ENCODE peak calls at places on chromosomes 13 and 19, in six cellular contexts. V is pancreas; W is fibroblast of pulmonary artery; T is cardiac muscle cell; Z is CD4-positive, CD25-positive, alpha-beta regulatory T cell; I is H1. B is an unnamed sample.

GRCh38 chr13:113209880-113210421 is 538 bp downstream of the CUL4A start:
- DNase-seq in Z (peak), I (peak), T (peak), V (peak), W (peak), B (peak)

GRCh38 chr13:48398450-48399095 is 14.3 kb downstream of the LPAR6 start:
- DNase-seq in I (no peak), V (no peak), W (peak), T (no peak), Z (no peak), B (no peak)

GRCh38 chr19:1469936-1470863 is 8.8 kb downstream of the C19orf25 start:
- DNase-seq in T (no peak), I (peak), V (no peak), Z (peak), W (no peak), B (peak)

GRCh38 chr19:48513289-48514122 is 1.9 kb upstream of the LMTK3 start:
- DNase-seq in Z (peak), T (peak), I (peak), V (peak), W (peak), B (peak)

GRCh38 chr13:74133657-74134201 is 475 bp downstream of the KLF12 start:
- DNase-seq in T (peak), I (peak), W (peak), V (peak), Z (peak), B (peak)

GRCh38 chr19:40139533-40140287 is 49.0 kb upstream of the ZNF780A start:
- DNase-seq in V (no peak), I (peak), W (peak), Z (peak), T (peak), B (peak)

GRCh38 chr13:99737456-99737855 is 234.1 kb downstream of the ZIC5 start:
- DNase-seq in T (no peak), W (no peak), I (peak), Z (no peak), V (no peak), B (no peak)

GRCh38 chr19:11479470-11480080 is 1.3 kb downstream of the ELAVL3 start:
- DNase-seq in V (peak), I (peak), Z (no peak), W (no peak), T (peak), B (peak)

GRCh38 chr13:28488376-28489005 is 6.4 kb downstream of the FLT1 start:
- DNase-seq in W (no peak), V (no peak), T (no peak), I (no peak), Z (no peak), B (no peak)

GRCh38 chr13:63092461-63092860 is 1676.8 kb upstream of the PCDH20 start:
- DNase-seq in W (no peak), Z (no peak), I (no peak), V (no peak), T (no peak), B (no peak)

GRCh38 chr13:90594694-90595093 is 752.8 kb upstream of the MIR17HG start:
- DNase-seq in I (no peak), W (peak), Z (no peak), T (peak), V (no peak), B (no peak)

GRCh38 chr13:99414048-99414995 is 87.0 kb upstream of the TM9SF2 start:
- DNase-seq in T (no peak), Z (no peak), I (no peak), V (no peak), W (no peak), B (no peak)

GRCh38 chr19:19606021-19606420 is 12.5 kb downstream of the PBX4 start:
- DNase-seq in I (no peak), Z (peak), V (no peak), W (no peak), T (no peak), B (no peak)

GRCh38 chr13:76937416-76937815 is 10.9 kb upstream of the ACOD1 start:
- DNase-seq in I (no peak), V (no peak), T (peak), Z (no peak), W (peak), B (no peak)

GRCh38 chr19:27674701-27675100 is 1538.2 kb downstream of the UQCRFS1 start:
- DNase-seq in T (no peak), I (no peak), V (no peak), W (no peak), Z (no peak), B (no peak)

GRCh38 chr19:8569066-8569761 is 8.0 kb downstream of the MYO1F start:
- DNase-seq in I (no peak), V (no peak), W (peak), T (peak), Z (peak), B (no peak)

GRCh38 chr19:14030997-14031718 is 404 bp upstream of the IL27RA start:
- DNase-seq in W (no peak), T (no peak), I (no peak), V (no peak), Z (no peak), B (no peak)

GRCh38 chr19:58538257-58539168 is 5.4 kb upstream of the TRIM28 start:
- DNase-seq in V (peak), Z (peak), W (peak), I (peak), T (peak), B (peak)
- H3K4me3 ChIP-seq in V (no peak), Z (no peak), W (peak), I (peak), T (peak), B (peak)

GRCh38 chr19:5958851-5959122 is 19.2 kb downstream of the RANBP3 start:
- DNase-seq in I (no peak), W (no peak), T (no peak), Z (no peak), V (no peak), B (no peak)

GRCh38 chr19:5960005-5961001 is 17.6 kb downstream of the RANBP3 start:
- DNase-seq in W (no peak), T (no peak), Z (no peak), V (peak), I (no peak), B (no peak)

GRCh38 chr19:5958074-5958850 is 19.7 kb downstream of the RANBP3 start:
- DNase-seq in Z (no peak), V (no peak), W (no peak), I (no peak), T (no peak), B (no peak)

GRCh38 chr19:5957132-5957531 is 20.8 kb downstream of the RANBP3 start:
- DNase-seq in Z (no peak), W (no peak), T (no peak), I (no peak), V (no peak), B (no peak)

GRCh38 chr19:5959260-5960004 is 18.5 kb downstream of the RANBP3 start:
- DNase-seq in V (no peak), Z (no peak), T (no peak), W (no peak), I (no peak), B (no peak)
- H3K4me3 ChIP-seq in V (no peak), Z (no peak), T (no peak), W (no peak), I (no peak), B (no peak)

GRCh38 chr19:10009269-10009665 is 1.0 kb downstream of the COL5A3 start:
- DNase-seq in Z (no peak), I (peak), W (peak), V (peak), T (peak), B (peak)

GRCh38 chr19:10010939-10011338 is 635 bp upstream of the COL5A3 start:
- DNase-seq in Z (no peak), V (no peak), T (no peak), I (no peak), W (no peak), B (no peak)

GRCh38 chr19:10011974-10012373 is 1.3 kb upstream of the RDH8 start:
- DNase-seq in W (no peak), V (no peak), Z (no peak), I (no peak), T (no peak), B (no peak)

GRCh38 chr19:10009714-10010224 is 535 bp downstream of the COL5A3 start:
- DNase-seq in W (peak), I (no peak), V (no peak), T (no peak), Z (no peak), B (no peak)

GRCh38 chr19:10010247-10010691 is at the start of gene COL5A3:
- DNase-seq in V (peak), W (peak), Z (no peak), T (peak), I (peak), B (peak)
- H3K4me3 ChIP-seq in V (no peak), W (peak), Z (no peak), T (no peak), I (peak), B (peak)

GRCh38 chr19:46862504-46862835 is 1.7 kb downstream of the ARHGAP35 start:
- DNase-seq in Z (peak), T (no peak), I (no peak), W (no peak), V (no peak), B (no peak)
- H3K4me3 ChIP-seq in Z (peak), T (peak), I (peak), W (peak), V (peak), B (peak)

GRCh38 chr19:41957838-41958366 is 1.2 kb downstream of the RABAC1 start:
- DNase-seq in T (peak), Z (peak), V (peak), W (peak), I (peak), B (peak)
- H3K4me3 ChIP-seq in T (no peak), Z (peak), V (peak), W (peak), I (peak), B (peak)

DNA sequence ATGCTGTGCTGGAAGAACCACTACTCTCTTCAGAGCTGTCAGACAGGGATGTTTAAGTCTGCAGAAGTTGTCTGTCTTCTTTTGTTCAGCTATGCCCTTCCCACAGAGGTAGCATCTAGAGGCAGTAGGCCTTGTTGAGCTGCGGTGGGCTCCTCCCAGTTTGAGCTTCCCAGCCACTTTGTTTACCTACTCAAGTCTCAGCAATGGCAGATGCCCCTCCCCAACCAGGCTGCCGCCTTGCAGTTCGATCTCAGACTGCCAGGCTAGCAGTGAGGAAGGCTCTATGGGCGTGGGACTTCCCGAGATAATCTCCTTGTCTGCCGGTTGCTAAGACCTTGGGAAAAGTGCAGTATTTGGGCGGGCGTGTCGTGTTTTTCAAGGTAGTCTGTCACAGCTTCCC is 42.1 kb upstream of the UQCRFS1 start:
- DNase-seq in V (no peak), T (no peak), W (no peak), I (no peak), Z (no peak), B (no peak)
- H3K4me3 ChIP-seq in V (no peak), T (no peak), W (no peak), I (no peak), Z (no peak), B (no peak)

DNA sequence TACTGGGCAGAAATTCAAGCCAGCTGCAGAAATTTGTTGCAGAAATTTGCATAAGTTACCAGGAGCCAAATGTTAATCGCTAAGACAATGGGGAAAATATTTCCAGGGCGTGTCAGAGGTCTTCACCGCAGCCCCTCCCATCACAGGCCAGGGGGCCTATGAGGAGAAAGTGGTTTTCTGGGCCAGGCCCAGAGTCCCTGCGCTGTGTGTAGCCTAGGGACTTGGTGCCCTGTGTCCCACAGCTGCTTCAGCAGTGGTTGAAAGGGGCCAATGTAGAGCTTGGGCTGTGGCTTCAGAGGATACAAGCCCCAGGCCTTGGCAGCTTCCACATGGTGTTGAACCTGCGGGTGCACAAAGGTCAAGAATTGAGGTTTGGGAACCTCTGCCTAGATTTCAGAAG is 278.9 kb upstream of the PCDH9 start:
- DNase-seq in I (no peak), Z (no peak), W (no peak), V (no peak), T (no peak), B (no peak)
- H3K4me3 ChIP-seq in I (no peak), Z (no peak), W (no peak), V (no peak), T (no peak), B (no peak)